ENCODE peak calls at places on chromosomes 5 and 9, in ten cellular contexts. One of them, this sample, is unnamed.

GRCh38 chr5:69049151-69049550 is 44.7 kb upstream of the SLC30A5 start:
- DNase-seq in neural crest cell: no peak
- DNase-seq in dermis microvascular lymphatic vessel endothelial cell: no peak
- DNase-seq in AG04449: no peak
- DNase-seq in T-helper 17 cell: no peak
- DNase-seq in Right ventricle myocardium superior: no peak
- DNase-seq in stomach: no peak
- DNase-seq in iris pigment epithelial cell: peak
- DNase-seq in AG08395: no peak
- DNase-seq in heart left ventricle: no peak
- DNase-seq in this sample: no peak

GRCh38 chr5:27316283-27316675 is 277.9 kb upstream of the CDH9 start:
- DNase-seq in T-helper 17 cell: no peak
- DNase-seq in neural crest cell: no peak
- DNase-seq in stomach: no peak
- DNase-seq in iris pigment epithelial cell: peak
- DNase-seq in AG04449: peak
- DNase-seq in heart left ventricle: no peak
- DNase-seq in dermis microvascular lymphatic vessel endothelial cell: no peak
- DNase-seq in Right ventricle myocardium superior: no peak
- DNase-seq in AG08395: peak
- DNase-seq in this sample: no peak

GRCh38 chr5:32760091-32760509 is 49.0 kb downstream of the NPR3 start:
- DNase-seq in heart left ventricle: no peak
- DNase-seq in AG04449: peak
- DNase-seq in Right ventricle myocardium superior: no peak
- DNase-seq in stomach: no peak
- DNase-seq in iris pigment epithelial cell: peak
- DNase-seq in neural crest cell: no peak
- DNase-seq in dermis microvascular lymphatic vessel endothelial cell: no peak
- DNase-seq in T-helper 17 cell: no peak
- DNase-seq in AG08395: peak
- DNase-seq in this sample: no peak

GRCh38 chr5:69285448-69286116 is 47.0 kb downstream of the CCDC125 start:
- DNase-seq in AG04449: no peak
- DNase-seq in heart left ventricle: no peak
- DNase-seq in Right ventricle myocardium superior: no peak
- DNase-seq in AG08395: no peak
- DNase-seq in neural crest cell: no peak
- DNase-seq in dermis microvascular lymphatic vessel endothelial cell: no peak
- DNase-seq in iris pigment epithelial cell: no peak
- DNase-seq in stomach: no peak
- DNase-seq in T-helper 17 cell: no peak
- DNase-seq in this sample: no peak

GRCh38 chr5:145062280-145062679 is 772.9 kb downstream of the PRELID2 start:
- DNase-seq in dermis microvascular lymphatic vessel endothelial cell: no peak
- DNase-seq in AG08395: no peak
- DNase-seq in heart left ventricle: no peak
- DNase-seq in AG04449: peak
- DNase-seq in Right ventricle myocardium superior: no peak
- DNase-seq in neural crest cell: peak
- DNase-seq in stomach: no peak
- DNase-seq in iris pigment epithelial cell: peak
- DNase-seq in T-helper 17 cell: no peak
- DNase-seq in this sample: no peak

GRCh38 chr9:136010615-136011341 is 49.6 kb upstream of the UBAC1 start:
- DNase-seq in stomach: no peak
- DNase-seq in AG08395: no peak
- DNase-seq in Right ventricle myocardium superior: peak
- DNase-seq in T-helper 17 cell: no peak
- DNase-seq in dermis microvascular lymphatic vessel endothelial cell: no peak
- DNase-seq in AG04449: no peak
- DNase-seq in neural crest cell: no peak
- DNase-seq in heart left ventricle: peak
- DNase-seq in iris pigment epithelial cell: no peak
- DNase-seq in this sample: no peak

GRCh38 chr9:88711719-88712118 is 176.7 kb downstream of the NXNL2 start:
- DNase-seq in Right ventricle myocardium superior: no peak
- DNase-seq in AG08395: no peak
- DNase-seq in dermis microvascular lymphatic vessel endothelial cell: no peak
- DNase-seq in heart left ventricle: no peak
- DNase-seq in T-helper 17 cell: no peak
- DNase-seq in neural crest cell: no peak
- DNase-seq in iris pigment epithelial cell: no peak
- DNase-seq in AG04449: no peak
- DNase-seq in stomach: no peak
- DNase-seq in this sample: no peak

GRCh38 chr5:174235993-174236528 is 190.6 kb downstream of the NSG2 start:
- DNase-seq in Right ventricle myocardium superior: no peak
- DNase-seq in stomach: no peak
- DNase-seq in heart left ventricle: no peak
- DNase-seq in T-helper 17 cell: no peak
- DNase-seq in iris pigment epithelial cell: no peak
- DNase-seq in AG04449: no peak
- DNase-seq in dermis microvascular lymphatic vessel endothelial cell: no peak
- DNase-seq in AG08395: no peak
- DNase-seq in neural crest cell: no peak
- DNase-seq in this sample: no peak

GRCh38 chr5:129771058-129771838 is 23.4 kb downstream of the MINAR2 start:
- DNase-seq in T-helper 17 cell: no peak
- DNase-seq in heart left ventricle: no peak
- DNase-seq in AG08395: peak
- DNase-seq in neural crest cell: peak
- DNase-seq in AG04449: peak
- DNase-seq in Right ventricle myocardium superior: no peak
- DNase-seq in iris pigment epithelial cell: peak
- DNase-seq in dermis microvascular lymphatic vessel endothelial cell: peak
- DNase-seq in stomach: peak
- DNase-seq in this sample: peak

GRCh38 chr5:72525816-72526215 is 18.6 kb upstream of the ZNF366 start:
- DNase-seq in AG04449: peak
- DNase-seq in heart left ventricle: no peak
- DNase-seq in neural crest cell: no peak
- DNase-seq in Right ventricle myocardium superior: no peak
- DNase-seq in iris pigment epithelial cell: peak
- DNase-seq in dermis microvascular lymphatic vessel endothelial cell: no peak
- DNase-seq in T-helper 17 cell: no peak
- DNase-seq in stomach: no peak
- DNase-seq in AG08395: peak
- DNase-seq in this sample: no peak

GRCh38 chr5:111119856-111120255 is 27.7 kb downstream of the WDR36 start:
- DNase-seq in iris pigment epithelial cell: no peak
- DNase-seq in T-helper 17 cell: no peak
- DNase-seq in heart left ventricle: no peak
- DNase-seq in dermis microvascular lymphatic vessel endothelial cell: no peak
- DNase-seq in AG04449: no peak
- DNase-seq in stomach: no peak
- DNase-seq in neural crest cell: no peak
- DNase-seq in Right ventricle myocardium superior: no peak
- DNase-seq in AG08395: no peak
- DNase-seq in this sample: no peak

GRCh38 chr9:126001581-126002225 is 254.5 kb downstream of the PBX3 start:
- DNase-seq in AG04449: no peak
- DNase-seq in dermis microvascular lymphatic vessel endothelial cell: no peak
- DNase-seq in neural crest cell: no peak
- DNase-seq in heart left ventricle: no peak
- DNase-seq in AG08395: no peak
- DNase-seq in stomach: no peak
- DNase-seq in iris pigment epithelial cell: no peak
- DNase-seq in T-helper 17 cell: no peak
- DNase-seq in Right ventricle myocardium superior: no peak
- DNase-seq in this sample: no peak

GRCh38 chr5:17123010-17123409 is 94.4 kb upstream of the BASP1 start:
- DNase-seq in iris pigment epithelial cell: no peak
- DNase-seq in dermis microvascular lymphatic vessel endothelial cell: no peak
- DNase-seq in Right ventricle myocardium superior: no peak
- DNase-seq in neural crest cell: no peak
- DNase-seq in T-helper 17 cell: no peak
- DNase-seq in heart left ventricle: no peak
- DNase-seq in AG08395: peak
- DNase-seq in stomach: peak
- DNase-seq in AG04449: no peak
- DNase-seq in this sample: no peak

GRCh38 chr9:33124716-33125378 is 42.3 kb downstream of the B4GALT1 start:
- DNase-seq in AG04449: no peak
- DNase-seq in iris pigment epithelial cell: no peak
- DNase-seq in neural crest cell: no peak
- DNase-seq in T-helper 17 cell: no peak
- DNase-seq in Right ventricle myocardium superior: no peak
- DNase-seq in AG08395: no peak
- DNase-seq in dermis microvascular lymphatic vessel endothelial cell: no peak
- DNase-seq in stomach: no peak
- DNase-seq in heart left ventricle: no peak
- DNase-seq in this sample: no peak

GRCh38 chr9:117286245-117286644 is 128.6 kb downstream of the ASTN2 start:
- DNase-seq in AG04449: no peak
- DNase-seq in dermis microvascular lymphatic vessel endothelial cell: no peak
- DNase-seq in iris pigment epithelial cell: no peak
- DNase-seq in Right ventricle myocardium superior: no peak
- DNase-seq in stomach: peak
- DNase-seq in T-helper 17 cell: no peak
- DNase-seq in neural crest cell: no peak
- DNase-seq in AG08395: no peak
- DNase-seq in heart left ventricle: no peak
- DNase-seq in this sample: no peak

GRCh38 chr9:120883608-120883996 is 6.6 kb upstream of the PHF19 start:
- DNase-seq in stomach: no peak
- DNase-seq in iris pigment epithelial cell: no peak
- DNase-seq in neural crest cell: no peak
- DNase-seq in T-helper 17 cell: no peak
- DNase-seq in AG08395: no peak
- DNase-seq in dermis microvascular lymphatic vessel endothelial cell: no peak
- DNase-seq in heart left ventricle: no peak
- DNase-seq in Right ventricle myocardium superior: no peak
- DNase-seq in AG04449: no peak
- DNase-seq in this sample: no peak

GRCh38 chr5:16437974-16438373 is 27.6 kb downstream of the ZNF622 start:
- DNase-seq in stomach: no peak
- DNase-seq in AG08395: no peak
- DNase-seq in AG04449: no peak
- DNase-seq in Right ventricle myocardium superior: no peak
- DNase-seq in heart left ventricle: no peak
- DNase-seq in T-helper 17 cell: no peak
- DNase-seq in dermis microvascular lymphatic vessel endothelial cell: no peak
- DNase-seq in iris pigment epithelial cell: peak
- DNase-seq in neural crest cell: no peak
- DNase-seq in this sample: no peak

GRCh38 chr9:30609713-30610112 is 1774.7 kb upstream of the ACO1 start:
- DNase-seq in stomach: no peak
- DNase-seq in AG04449: no peak
- DNase-seq in dermis microvascular lymphatic vessel endothelial cell: no peak
- DNase-seq in T-helper 17 cell: no peak
- DNase-seq in neural crest cell: no peak
- DNase-seq in heart left ventricle: no peak
- DNase-seq in AG08395: no peak
- DNase-seq in iris pigment epithelial cell: no peak
- DNase-seq in Right ventricle myocardium superior: no peak
- DNase-seq in this sample: no peak

GRCh38 chr9:116641292-116642059 is 45.6 kb upstream of the TRIM32 start:
- DNase-seq in AG04449: no peak
- DNase-seq in stomach: no peak
- DNase-seq in dermis microvascular lymphatic vessel endothelial cell: no peak
- DNase-seq in heart left ventricle: no peak
- DNase-seq in AG08395: no peak
- DNase-seq in T-helper 17 cell: no peak
- DNase-seq in Right ventricle myocardium superior: no peak
- DNase-seq in neural crest cell: no peak
- DNase-seq in iris pigment epithelial cell: peak
- DNase-seq in this sample: no peak

GRCh38 chr5:164098979-164099378 is 593.6 kb downstream of the MAT2B start:
- DNase-seq in T-helper 17 cell: no peak
- DNase-seq in neural crest cell: no peak
- DNase-seq in dermis microvascular lymphatic vessel endothelial cell: no peak
- DNase-seq in stomach: no peak
- DNase-seq in heart left ventricle: no peak
- DNase-seq in AG08395: no peak
- DNase-seq in AG04449: no peak
- DNase-seq in iris pigment epithelial cell: no peak
- DNase-seq in Right ventricle myocardium superior: no peak
- DNase-seq in this sample: no peak

GRCh38 chr5:67182406-67182805 is 14.2 kb downstream of the CD180 start:
- DNase-seq in Right ventricle myocardium superior: peak
- DNase-seq in T-helper 17 cell: no peak
- DNase-seq in AG08395: peak
- DNase-seq in iris pigment epithelial cell: peak
- DNase-seq in stomach: no peak
- DNase-seq in heart left ventricle: no peak
- DNase-seq in AG04449: peak
- DNase-seq in neural crest cell: no peak
- DNase-seq in dermis microvascular lymphatic vessel endothelial cell: peak
- DNase-seq in this sample: no peak

GRCh38 chr5:132083065-132083678 is 9.6 kb downstream of the CSF2 start:
- DNase-seq in T-helper 17 cell: no peak
- DNase-seq in stomach: no peak
- DNase-seq in heart left ventricle: no peak
- DNase-seq in AG08395: no peak
- DNase-seq in dermis microvascular lymphatic vessel endothelial cell: no peak
- DNase-seq in AG04449: no peak
- DNase-seq in Right ventricle myocardium superior: no peak
- DNase-seq in iris pigment epithelial cell: no peak
- DNase-seq in neural crest cell: no peak
- DNase-seq in this sample: no peak

GRCh38 chr9:137311971-137312851 is 10.1 kb upstream of the NRARP start:
- DNase-seq in neural crest cell: no peak
- DNase-seq in stomach: no peak
- DNase-seq in iris pigment epithelial cell: no peak
- DNase-seq in heart left ventricle: peak
- DNase-seq in AG04449: no peak
- DNase-seq in Right ventricle myocardium superior: peak
- DNase-seq in AG08395: no peak
- DNase-seq in T-helper 17 cell: no peak
- DNase-seq in dermis microvascular lymphatic vessel endothelial cell: no peak
- DNase-seq in this sample: peak

GRCh38 chr5:126106032-126106431 is 317.2 kb upstream of the GRAMD2B start:
- DNase-seq in Right ventricle myocardium superior: no peak
- DNase-seq in neural crest cell: no peak
- DNase-seq in stomach: no peak
- DNase-seq in heart left ventricle: no peak
- DNase-seq in iris pigment epithelial cell: peak
- DNase-seq in T-helper 17 cell: no peak
- DNase-seq in dermis microvascular lymphatic vessel endothelial cell: no peak
- DNase-seq in AG04449: no peak
- DNase-seq in AG08395: peak
- DNase-seq in this sample: no peak

GRCh38 chr9:113603773-113604172 is 140.2 kb downstream of the RGS3 start:
- DNase-seq in T-helper 17 cell: no peak
- DNase-seq in heart left ventricle: no peak
- DNase-seq in AG08395: no peak
- DNase-seq in iris pigment epithelial cell: no peak
- DNase-seq in AG04449: no peak
- DNase-seq in Right ventricle myocardium superior: no peak
- DNase-seq in neural crest cell: no peak
- DNase-seq in stomach: no peak
- DNase-seq in dermis microvascular lymphatic vessel endothelial cell: no peak
- DNase-seq in this sample: no peak

GRCh38 chr9:127682351-127683136 is 24.2 kb upstream of the CFAP157 start:
- DNase-seq in AG04449: no peak
- DNase-seq in iris pigment epithelial cell: no peak
- DNase-seq in dermis microvascular lymphatic vessel endothelial cell: no peak
- DNase-seq in T-helper 17 cell: no peak
- DNase-seq in AG08395: no peak
- DNase-seq in neural crest cell: no peak
- DNase-seq in stomach: no peak
- DNase-seq in Right ventricle myocardium superior: no peak
- DNase-seq in heart left ventricle: no peak
- DNase-seq in this sample: no peak

GRCh38 chr5:15374886-15375285 is 125.1 kb upstream of the FBXL7 start:
- DNase-seq in iris pigment epithelial cell: no peak
- DNase-seq in stomach: no peak
- DNase-seq in heart left ventricle: no peak
- DNase-seq in neural crest cell: no peak
- DNase-seq in T-helper 17 cell: no peak
- DNase-seq in Right ventricle myocardium superior: no peak
- DNase-seq in AG08395: no peak
- DNase-seq in AG04449: no peak
- DNase-seq in dermis microvascular lymphatic vessel endothelial cell: peak
- DNase-seq in this sample: no peak

This sample was measured in sciatic nerve.